ENCODE peak calls at places on chromosomes 1 and 21, in nine cellular contexts. M, Z, U, K, O, S, X, D and B are unnamed samples.

GRCh38 chr1:203126151-203126865 is 1.2 kb upstream of the ADORA1 start:
- DNase-seq in S (peak), X (no peak), D (no peak), O (no peak), Z (peak), K (no peak), U (no peak), M (peak), B (peak)

GRCh38 chr21:41878831-41879189 is 334 bp downstream of the PRDM15 start:
- DNase-seq in U (peak), O (peak), D (no peak), X (peak), M (peak), K (peak), Z (peak), S (peak), B (peak)

GRCh38 chr1:147077523-147077922 is 94.7 kb downstream of the PRKAB2 start:
- DNase-seq in X (no peak), K (no peak), Z (no peak), M (no peak), O (no peak), D (no peak), S (no peak), U (peak), B (peak)

GRCh38 chr1:86471296-86471695 is 2.6 kb downstream of the CLCA1 start:
- DNase-seq in K (no peak), M (no peak), Z (peak), O (no peak), S (peak), D (no peak), U (no peak), X (no peak), B (no peak)

GRCh38 chr1:84946631-84947030 is 50.3 kb downstream of the MCOLN2 start:
- DNase-seq in O (no peak), Z (no peak), K (no peak), U (no peak), M (peak), S (peak), X (no peak), D (no peak), B (no peak)

GRCh38 chr1:9770276-9770675 is 53.5 kb downstream of the CLSTN1 start:
- DNase-seq in K (no peak), Z (no peak), O (no peak), M (no peak), X (no peak), U (no peak), D (no peak), S (no peak), B (no peak)

GRCh38 chr21:45455321-45456013 is 50.5 kb downstream of the COL18A1 start:
- DNase-seq in X (no peak), D (no peak), M (peak), Z (peak), O (no peak), U (no peak), S (peak), K (no peak), B (no peak)

GRCh38 chr1:87449348-87449963 is 120.8 kb downstream of the LMO4 start:
- DNase-seq in D (no peak), Z (no peak), M (peak), U (no peak), K (no peak), X (no peak), S (no peak), O (peak), B (peak)

GRCh38 chr1:43779266-43779665 is 71.9 kb downstream of the ST3GAL3 start:
- DNase-seq in K (peak), D (no peak), U (no peak), O (no peak), Z (no peak), X (no peak), S (no peak), M (no peak), B (no peak)

GRCh38 chr1:25996966-25997758 is 701 bp downstream of the PAFAH2 start:
- DNase-seq in S (peak), O (peak), K (peak), D (no peak), U (peak), M (peak), X (no peak), Z (peak), B (peak)

GRCh38 chr1:206506803-206507394 is 432 bp upstream of the RASSF5 start:
- DNase-seq in K (no peak), D (no peak), X (no peak), U (no peak), Z (peak), M (no peak), O (no peak), S (peak), B (peak)

GRCh38 chr1:182374101-182374834 is 17.3 kb downstream of the GLUL start:
- DNase-seq in S (no peak), X (no peak), D (no peak), M (no peak), U (no peak), K (no peak), Z (no peak), O (no peak), B (no peak)

GRCh38 chr1:19312782-19313635 is 883 bp downstream of the SLC66A1 start:
- DNase-seq in Z (no peak), S (no peak), D (no peak), O (no peak), X (no peak), U (no peak), M (no peak), K (peak), B (peak)

GRCh38 chr1:44717196-44717595 is 13.8 kb downstream of the RNU5D-1 start:
- DNase-seq in M (no peak), S (no peak), X (no peak), Z (no peak), O (no peak), U (no peak), K (no peak), D (no peak), B (no peak)

GRCh38 chr1:24694380-24694843 is 50.8 kb upstream of the CLIC4 start:
- DNase-seq in M (peak), Z (no peak), U (no peak), O (no peak), K (no peak), S (peak), X (no peak), D (no peak), B (no peak)

GRCh38 chr1:244335456-244335855 is 116.3 kb downstream of the ADSS2 start:
- DNase-seq in X (no peak), S (no peak), U (no peak), M (no peak), Z (no peak), O (no peak), K (no peak), D (no peak), B (no peak)

GRCh38 chr1:53634571-53634979 is 104.4 kb downstream of the GLIS1 start:
- DNase-seq in Z (no peak), D (no peak), M (no peak), K (no peak), U (no peak), X (no peak), S (no peak), O (no peak), B (no peak)

GRCh38 chr1:240031009-240031408 is 60.7 kb upstream of the FMN2 start:
- DNase-seq in D (no peak), X (no peak), S (peak), Z (peak), K (no peak), M (peak), O (no peak), U (no peak), B (peak)

GRCh38 chr1:36168538-36168937 is 12.6 kb downstream of the MAP7D1 start:
- DNase-seq in D (no peak), S (no peak), Z (no peak), M (no peak), O (no peak), X (no peak), U (no peak), K (no peak), B (no peak)

GRCh38 chr1:22351757-22352080 is 99.9 kb upstream of the ZBTB40 start:
- DNase-seq in S (no peak), D (no peak), M (no peak), X (no peak), K (no peak), U (peak), Z (no peak), O (no peak), B (no peak)